ENCODE peak calls at places on chromosomes 13 and 19, in seven cellular contexts. One of them, this sample, is unnamed.

GRCh38 chr13:74770361-74770760 is 636.2 kb upstream of the KLF12 start:
- DNase-seq in anterior cingulate cortex: no peak
- DNase-seq in GM23248: peak; percentile 91
- DNase-seq in NCI-H1092 treated with DMSO at 0.1 percent for 48 hours: no peak
- DNase-seq in NCI-H748 treated with DMSO at 0.1 percent for 48 hours: no peak
- DNase-seq in RKO: peak; percentile 25
- DNase-seq in HCEC 1CT: peak; percentile 91
- DNase-seq in this sample: no peak

GRCh38 chr13:80251403-80251802 is 89.5 kb downstream of the SPRY2 start:
- DNase-seq in anterior cingulate cortex: no peak
- DNase-seq in GM23248: peak; percentile 17
- DNase-seq in RKO: no peak
- DNase-seq in NCI-H1092 treated with DMSO at 0.1 percent for 48 hours: no peak
- DNase-seq in HCEC 1CT: no peak
- DNase-seq in NCI-H748 treated with DMSO at 0.1 percent for 48 hours: peak; percentile 30
- DNase-seq in this sample: no peak

GRCh38 chr13:85798999-85799646 is at the start of gene SLITRK6:
- DNase-seq in HCEC 1CT: peak; percentile 54
- DNase-seq in RKO: peak; percentile 74
- DNase-seq in NCI-H748 treated with DMSO at 0.1 percent for 48 hours: peak; percentile 94
- DNase-seq in GM23248: peak; percentile 5
- DNase-seq in anterior cingulate cortex: no peak
- DNase-seq in NCI-H1092 treated with DMSO at 0.1 percent for 48 hours: peak; percentile 83
- DNase-seq in this sample: no peak

GRCh38 chr19:1616396-1616795 is 11.1 kb upstream of the UQCR11 start:
- DNase-seq in NCI-H1092 treated with DMSO at 0.1 percent for 48 hours: no peak
- DNase-seq in anterior cingulate cortex: no peak
- DNase-seq in HCEC 1CT: peak; percentile 16
- DNase-seq in GM23248: no peak
- DNase-seq in RKO: no peak
- DNase-seq in NCI-H748 treated with DMSO at 0.1 percent for 48 hours: no peak
- DNase-seq in this sample: no peak

GRCh38 chr19:45854167-45854778 is 8.7 kb downstream of the SYMPK start:
- DNase-seq in GM23248: no peak
- DNase-seq in HCEC 1CT: no peak
- DNase-seq in NCI-H1092 treated with DMSO at 0.1 percent for 48 hours: no peak
- DNase-seq in anterior cingulate cortex: no peak
- DNase-seq in RKO: no peak
- DNase-seq in NCI-H748 treated with DMSO at 0.1 percent for 48 hours: no peak
- DNase-seq in this sample: no peak

GRCh38 chr13:91045351-91046034 is 302.0 kb upstream of the MIR17HG start:
- DNase-seq in HCEC 1CT: no peak
- DNase-seq in NCI-H748 treated with DMSO at 0.1 percent for 48 hours: no peak
- DNase-seq in GM23248: peak; percentile 12
- DNase-seq in NCI-H1092 treated with DMSO at 0.1 percent for 48 hours: peak; percentile 10
- DNase-seq in RKO: peak; percentile 55
- DNase-seq in anterior cingulate cortex: no peak
- DNase-seq in this sample: no peak

GRCh38 chr13:64855506-64855905 is 2374.6 kb downstream of the PCDH9 start:
- DNase-seq in NCI-H1092 treated with DMSO at 0.1 percent for 48 hours: no peak
- DNase-seq in RKO: no peak
- DNase-seq in GM23248: peak; percentile 2
- DNase-seq in NCI-H748 treated with DMSO at 0.1 percent for 48 hours: no peak
- DNase-seq in anterior cingulate cortex: no peak
- DNase-seq in HCEC 1CT: no peak
- DNase-seq in this sample: no peak

GRCh38 chr13:93227280-93227905 is 786 bp downstream of the GPC6 start:
- DNase-seq in NCI-H1092 treated with DMSO at 0.1 percent for 48 hours: peak; percentile 94
- DNase-seq in RKO: no peak
- DNase-seq in HCEC 1CT: peak; percentile 62
- DNase-seq in anterior cingulate cortex: peak; percentile 41
- DNase-seq in GM23248: peak; percentile 72
- DNase-seq in NCI-H748 treated with DMSO at 0.1 percent for 48 hours: peak; percentile 47
- DNase-seq in this sample: no peak

GRCh38 chr19:50794778-50795664 is 4.8 kb downstream of the ACP4 start:
- DNase-seq in anterior cingulate cortex: no peak
- DNase-seq in GM23248: peak; percentile 34
- DNase-seq in RKO: peak; percentile 32
- DNase-seq in HCEC 1CT: peak; percentile 29
- DNase-seq in NCI-H1092 treated with DMSO at 0.1 percent for 48 hours: peak; percentile 24
- DNase-seq in NCI-H748 treated with DMSO at 0.1 percent for 48 hours: no peak
- DNase-seq in this sample: no peak

GRCh38 chr19:7533281-7533819 is 2.2 kb upstream of the PNPLA6 start:
- DNase-seq in NCI-H748 treated with DMSO at 0.1 percent for 48 hours: no peak
- DNase-seq in anterior cingulate cortex: no peak
- DNase-seq in RKO: no peak
- DNase-seq in GM23248: peak; percentile 85
- DNase-seq in NCI-H1092 treated with DMSO at 0.1 percent for 48 hours: no peak
- DNase-seq in HCEC 1CT: peak; percentile 63
- DNase-seq in this sample: no peak

GRCh38 chr19:38284422-38284821 is 19.6 kb upstream of the C19orf33 start:
- DNase-seq in GM23248: no peak
- DNase-seq in anterior cingulate cortex: no peak
- DNase-seq in NCI-H1092 treated with DMSO at 0.1 percent for 48 hours: no peak
- DNase-seq in NCI-H748 treated with DMSO at 0.1 percent for 48 hours: no peak
- DNase-seq in RKO: no peak
- DNase-seq in HCEC 1CT: no peak
- DNase-seq in this sample: no peak

GRCh38 chr13:92355213-92355612 is 871.4 kb upstream of the GPC6 start:
- DNase-seq in HCEC 1CT: no peak
- DNase-seq in NCI-H1092 treated with DMSO at 0.1 percent for 48 hours: peak; percentile 59
- DNase-seq in RKO: peak; percentile 26
- DNase-seq in NCI-H748 treated with DMSO at 0.1 percent for 48 hours: peak; percentile 10
- DNase-seq in anterior cingulate cortex: no peak
- DNase-seq in GM23248: no peak
- DNase-seq in this sample: no peak

GRCh38 chr19:49447485-49448431 is 3.9 kb downstream of the PIH1D1 start:
- DNase-seq in HCEC 1CT: no peak
- DNase-seq in NCI-H1092 treated with DMSO at 0.1 percent for 48 hours: no peak
- DNase-seq in NCI-H748 treated with DMSO at 0.1 percent for 48 hours: no peak
- DNase-seq in RKO: no peak
- DNase-seq in GM23248: no peak
- DNase-seq in anterior cingulate cortex: no peak
- DNase-seq in this sample: no peak

GRCh38 chr19:37926255-37926654 is 19.2 kb downstream of the SIPA1L3 start:
- DNase-seq in NCI-H1092 treated with DMSO at 0.1 percent for 48 hours: no peak
- DNase-seq in HCEC 1CT: no peak
- DNase-seq in RKO: no peak
- DNase-seq in anterior cingulate cortex: no peak
- DNase-seq in NCI-H748 treated with DMSO at 0.1 percent for 48 hours: no peak
- DNase-seq in GM23248: no peak
- DNase-seq in this sample: no peak

GRCh38 chr19:28428644-28429348 is 784.2 kb downstream of the UQCRFS1 start:
- DNase-seq in GM23248: peak; percentile 13
- DNase-seq in NCI-H748 treated with DMSO at 0.1 percent for 48 hours: no peak
- DNase-seq in anterior cingulate cortex: no peak
- DNase-seq in HCEC 1CT: no peak
- DNase-seq in RKO: no peak
- DNase-seq in NCI-H1092 treated with DMSO at 0.1 percent for 48 hours: no peak
- DNase-seq in this sample: no peak

GRCh38 chr13:21142766-21143165 is 33.6 kb downstream of the SKA3 start:
- DNase-seq in RKO: peak; percentile 85
- DNase-seq in NCI-H1092 treated with DMSO at 0.1 percent for 48 hours: no peak
- DNase-seq in NCI-H748 treated with DMSO at 0.1 percent for 48 hours: no peak
- DNase-seq in GM23248: no peak
- DNase-seq in anterior cingulate cortex: no peak
- DNase-seq in HCEC 1CT: no peak
- DNase-seq in this sample: no peak

GRCh38 chr19:28426902-28427232 is 786.1 kb downstream of the UQCRFS1 start:
- DNase-seq in anterior cingulate cortex: no peak
- DNase-seq in HCEC 1CT: no peak
- DNase-seq in GM23248: peak; percentile 66
- DNase-seq in NCI-H1092 treated with DMSO at 0.1 percent for 48 hours: no peak
- DNase-seq in RKO: no peak
- DNase-seq in NCI-H748 treated with DMSO at 0.1 percent for 48 hours: no peak
- DNase-seq in this sample: no peak

GRCh38 chr19:16726916-16727315 is 7.3 kb downstream of the NWD1 start:
- DNase-seq in HCEC 1CT: no peak
- DNase-seq in anterior cingulate cortex: no peak
- DNase-seq in NCI-H748 treated with DMSO at 0.1 percent for 48 hours: peak; percentile 68
- DNase-seq in RKO: no peak
- DNase-seq in GM23248: no peak
- DNase-seq in NCI-H1092 treated with DMSO at 0.1 percent for 48 hours: peak; percentile 57
- DNase-seq in this sample: no peak

GRCh38 chr19:3057275-3057714 is 5.0 kb downstream of the TLE5 start:
- DNase-seq in NCI-H748 treated with DMSO at 0.1 percent for 48 hours: no peak
- DNase-seq in RKO: no peak
- DNase-seq in anterior cingulate cortex: peak; percentile 58
- DNase-seq in NCI-H1092 treated with DMSO at 0.1 percent for 48 hours: peak; percentile 92
- DNase-seq in GM23248: peak; percentile 58
- DNase-seq in HCEC 1CT: no peak
- DNase-seq in this sample: peak; percentile 51

GRCh38 chr19:1410136-1410786 is 2.9 kb downstream of the DAZAP1 start:
- DNase-seq in NCI-H1092 treated with DMSO at 0.1 percent for 48 hours: no peak
- DNase-seq in anterior cingulate cortex: no peak
- DNase-seq in RKO: peak; percentile 73
- DNase-seq in GM23248: peak; percentile 39
- DNase-seq in NCI-H748 treated with DMSO at 0.1 percent for 48 hours: no peak
- DNase-seq in HCEC 1CT: no peak
- DNase-seq in this sample: no peak

GRCh38 chr13:83536941-83537340 is 345.3 kb downstream of the SLITRK1 start:
- DNase-seq in GM23248: no peak
- DNase-seq in RKO: no peak
- DNase-seq in HCEC 1CT: no peak
- DNase-seq in NCI-H1092 treated with DMSO at 0.1 percent for 48 hours: no peak
- DNase-seq in anterior cingulate cortex: no peak
- DNase-seq in NCI-H748 treated with DMSO at 0.1 percent for 48 hours: no peak
- DNase-seq in this sample: no peak

GRCh38 chr19:12786149-12786870 is 5.0 kb upstream of the JUNB start:
- DNase-seq in NCI-H1092 treated with DMSO at 0.1 percent for 48 hours: no peak
- DNase-seq in anterior cingulate cortex: peak; percentile 41
- DNase-seq in HCEC 1CT: peak; percentile 39
- DNase-seq in NCI-H748 treated with DMSO at 0.1 percent for 48 hours: no peak
- DNase-seq in RKO: no peak
- DNase-seq in GM23248: no peak
- DNase-seq in this sample: no peak

GRCh38 chr13:72523049-72523448 is 204.4 kb downstream of the MZT1 start:
- DNase-seq in NCI-H748 treated with DMSO at 0.1 percent for 48 hours: no peak
- DNase-seq in NCI-H1092 treated with DMSO at 0.1 percent for 48 hours: peak; percentile 25
- DNase-seq in RKO: no peak
- DNase-seq in anterior cingulate cortex: no peak
- DNase-seq in GM23248: no peak
- DNase-seq in HCEC 1CT: no peak
- DNase-seq in this sample: no peak

GRCh38 chr19:53994811-53995210 is 3.4 kb downstream of the CACNG6 start:
- DNase-seq in NCI-H748 treated with DMSO at 0.1 percent for 48 hours: no peak
- DNase-seq in GM23248: peak; percentile 54
- DNase-seq in HCEC 1CT: peak; percentile 4
- DNase-seq in RKO: no peak
- DNase-seq in anterior cingulate cortex: no peak
- DNase-seq in NCI-H1092 treated with DMSO at 0.1 percent for 48 hours: no peak
- DNase-seq in this sample: no peak

GRCh38 chr13:112670864-112671263 is 19.0 kb upstream of the ATP11A start:
- DNase-seq in NCI-H1092 treated with DMSO at 0.1 percent for 48 hours: no peak
- DNase-seq in HCEC 1CT: no peak
- DNase-seq in GM23248: no peak
- DNase-seq in RKO: no peak
- DNase-seq in NCI-H748 treated with DMSO at 0.1 percent for 48 hours: no peak
- DNase-seq in anterior cingulate cortex: no peak
- DNase-seq in this sample: no peak

GRCh38 chr13:48493076-48493765 is 39.7 kb downstream of the RCBTB2 start:
- DNase-seq in HCEC 1CT: no peak
- DNase-seq in RKO: no peak
- DNase-seq in anterior cingulate cortex: no peak
- DNase-seq in NCI-H748 treated with DMSO at 0.1 percent for 48 hours: no peak
- DNase-seq in NCI-H1092 treated with DMSO at 0.1 percent for 48 hours: no peak
- DNase-seq in GM23248: peak; percentile 18
- DNase-seq in this sample: no peak

GRCh38 chr13:46893820-46894533 is 2.9 kb downstream of the HTR2A start:
- DNase-seq in NCI-H1092 treated with DMSO at 0.1 percent for 48 hours: peak; percentile 32
- DNase-seq in NCI-H748 treated with DMSO at 0.1 percent for 48 hours: peak; percentile 24
- DNase-seq in HCEC 1CT: peak; percentile 33
- DNase-seq in anterior cingulate cortex: peak; percentile 61
- DNase-seq in RKO: peak; percentile 19
- DNase-seq in GM23248: peak; percentile 80
- DNase-seq in this sample: no peak

GRCh38 chr13:98523455-98524102 is 53.3 kb downstream of the STK24 start:
- DNase-seq in NCI-H748 treated with DMSO at 0.1 percent for 48 hours: no peak
- DNase-seq in NCI-H1092 treated with DMSO at 0.1 percent for 48 hours: no peak
- DNase-seq in RKO: no peak
- DNase-seq in GM23248: no peak
- DNase-seq in HCEC 1CT: no peak
- DNase-seq in anterior cingulate cortex: no peak
- DNase-seq in this sample: no peak

GRCh38 chr19:6164906-6165531 is 29.6 kb downstream of the ACSBG2 start:
- DNase-seq in NCI-H1092 treated with DMSO at 0.1 percent for 48 hours: no peak
- DNase-seq in GM23248: peak; percentile 5
- DNase-seq in NCI-H748 treated with DMSO at 0.1 percent for 48 hours: no peak
- DNase-seq in anterior cingulate cortex: no peak
- DNase-seq in HCEC 1CT: no peak
- DNase-seq in RKO: no peak
- DNase-seq in this sample: no peak

GRCh38 chr19:47824396-47824795 is 2.7 kb downstream of the CRX start:
- DNase-seq in NCI-H1092 treated with DMSO at 0.1 percent for 48 hours: no peak
- DNase-seq in GM23248: no peak
- DNase-seq in HCEC 1CT: no peak
- DNase-seq in RKO: no peak
- DNase-seq in anterior cingulate cortex: no peak
- DNase-seq in NCI-H748 treated with DMSO at 0.1 percent for 48 hours: no peak
- DNase-seq in this sample: no peak

GRCh38 chr13:98937911-98938381 is 39.9 kb downstream of the DOCK9 start:
- DNase-seq in RKO: no peak
- DNase-seq in NCI-H1092 treated with DMSO at 0.1 percent for 48 hours: no peak
- DNase-seq in HCEC 1CT: no peak
- DNase-seq in NCI-H748 treated with DMSO at 0.1 percent for 48 hours: no peak
- DNase-seq in anterior cingulate cortex: no peak
- DNase-seq in GM23248: no peak
- DNase-seq in this sample: no peak

GRCh38 chr13:113863511-113864302 is at the start of gene GAS6:
- DNase-seq in NCI-H1092 treated with DMSO at 0.1 percent for 48 hours: peak; percentile 47
- DNase-seq in HCEC 1CT: peak; percentile 55
- DNase-seq in anterior cingulate cortex: no peak
- DNase-seq in RKO: peak; percentile 34
- DNase-seq in NCI-H748 treated with DMSO at 0.1 percent for 48 hours: no peak
- DNase-seq in GM23248: peak; percentile 76
- DNase-seq in this sample: no peak

GRCh38 chr19:34365463-34366401 is 736 bp downstream of the GPI start:
- DNase-seq in anterior cingulate cortex: peak; percentile 14
- DNase-seq in GM23248: peak; percentile 72
- DNase-seq in HCEC 1CT: peak; percentile 16
- DNase-seq in RKO: peak; percentile 48
- DNase-seq in NCI-H1092 treated with DMSO at 0.1 percent for 48 hours: peak; percentile 13
- DNase-seq in NCI-H748 treated with DMSO at 0.1 percent for 48 hours: no peak
- DNase-seq in this sample: no peak

This sample was measured in thoracic aorta.